ENCODE peak calls at places on chromosomes 7 and 10, in eight cellular contexts. U is PC-3, S is SK-N-SH, X is HCT116, K is neural progenitor cell, M is GM23248, O is GM23338, I is OCI-LY7. G is an unnamed sample.

GRCh38 chr7:110010379-110010778 is 1080.5 kb upstream of the LRRN3 start:
- DNase-seq in M (no peak), O (no peak), K (no peak), U (no peak), S (no peak), I (no peak), X (no peak), G (peak)

GRCh38 chr7:891805-892204 is 15.5 kb downstream of the GET4 start:
- DNase-seq in U (no peak), X (no peak), K (no peak), S (no peak), O (no peak), M (no peak), I (no peak), G (no peak)

GRCh38 chr7:101370836-101371235 is 8.2 kb downstream of the COL26A1 start:
- DNase-seq in M (no peak), I (no peak), O (no peak), S (no peak), U (no peak), X (no peak), K (no peak), G (no peak)

GRCh38 chr10:76082956-76083355 is 651.5 kb downstream of the LRMDA start:
- DNase-seq in K (peak), M (peak), X (peak), U (peak), I (no peak), O (peak), S (no peak), G (no peak)

GRCh38 chr7:128403676-128404075 is 6.1 kb downstream of the IMPDH1 start:
- DNase-seq in M (no peak), X (no peak), O (no peak), U (no peak), I (no peak), S (no peak), K (no peak), G (no peak)

GRCh38 chr10:29470355-29470705 is 164.4 kb downstream of the SVIL start:
- DNase-seq in U (no peak), K (peak), S (peak), X (no peak), M (no peak), I (peak), O (peak), G (peak)

GRCh38 chr10:128468462-128468861 is 342.2 kb upstream of the MKI67 start:
- DNase-seq in I (no peak), S (no peak), U (no peak), K (no peak), X (no peak), M (no peak), O (no peak), G (no peak)

GRCh38 chr10:2508971-2509605 is 558.3 kb upstream of the PFKP start:
- DNase-seq in X (no peak), U (no peak), M (peak), I (no peak), S (no peak), K (no peak), O (no peak), G (peak)

GRCh38 chr10:69497611-69498390 is 46.5 kb downstream of the TSPAN15 start:
- DNase-seq in K (no peak), O (no peak), I (no peak), M (no peak), U (no peak), X (no peak), S (no peak), G (no peak)

GRCh38 chr7:40717242-40717641 is 582.4 kb downstream of the SUGCT start:
- DNase-seq in K (peak), O (peak), U (peak), M (peak), I (peak), S (peak), X (peak), G (peak)

GRCh38 chr7:139679731-139680594 is 97.8 kb downstream of the HIPK2 start:
- DNase-seq in O (no peak), S (no peak), M (peak), K (no peak), I (no peak), X (no peak), U (peak), G (no peak)

GRCh38 chr10:27716521-27716920 is 29.1 kb downstream of the MKX start:
- DNase-seq in O (no peak), S (no peak), K (no peak), X (no peak), M (no peak), I (no peak), U (no peak), G (no peak)

GRCh38 chr10:27717191-27717590 is 28.4 kb downstream of the MKX start:
- DNase-seq in I (no peak), S (no peak), U (no peak), X (no peak), K (no peak), M (no peak), O (no peak), G (no peak)

GRCh38 chr10:27720529-27720928 is 25.1 kb downstream of the MKX start:
- DNase-seq in U (peak), K (no peak), O (no peak), I (no peak), S (no peak), X (no peak), M (peak), G (no peak)

GRCh38 chr10:27717851-27718250 is 27.8 kb downstream of the MKX start:
- DNase-seq in S (no peak), M (no peak), O (no peak), I (no peak), K (no peak), X (no peak), U (no peak), G (no peak)

GRCh38 chr10:27719052-27719451 is 26.6 kb downstream of the MKX start:
- DNase-seq in I (no peak), S (no peak), K (no peak), U (no peak), M (no peak), O (no peak), X (no peak), G (no peak)
- TF ChIP-seq EZH2phosphoT487 in I (no peak), S (no peak), K (no peak), U (no peak), M (no peak), O (no peak), X (no peak), G (no peak)

DNA sequence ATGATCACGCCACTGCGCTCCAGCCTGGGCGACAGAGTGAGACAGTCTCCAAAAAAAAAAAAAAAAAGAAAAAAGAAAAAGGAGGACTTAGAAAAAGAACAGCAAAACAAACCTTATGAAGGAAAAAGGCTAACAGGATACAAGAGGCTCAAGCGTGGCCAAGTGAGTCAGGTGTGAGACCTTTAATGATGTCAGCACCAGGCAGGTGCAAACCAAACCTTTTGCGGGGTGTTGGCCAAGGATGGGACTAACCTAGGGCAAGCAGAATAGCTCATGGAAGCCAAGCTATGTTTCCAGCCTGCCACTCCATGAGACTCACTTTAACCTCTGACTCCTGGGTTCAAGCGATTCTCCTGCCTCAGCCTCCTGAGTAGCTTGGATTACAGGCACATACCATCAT is 11.3 kb upstream of the GNA12 start:
- DNase-seq in M (no peak), O (no peak), U (no peak), X (no peak), K (no peak), I (no peak), S (no peak), G (no peak)
- TF ChIP-seq EZH2phosphoT487 in M (no peak), O (no peak), U (no peak), X (no peak), K (no peak), I (no peak), S (no peak), G (no peak)

DNA sequence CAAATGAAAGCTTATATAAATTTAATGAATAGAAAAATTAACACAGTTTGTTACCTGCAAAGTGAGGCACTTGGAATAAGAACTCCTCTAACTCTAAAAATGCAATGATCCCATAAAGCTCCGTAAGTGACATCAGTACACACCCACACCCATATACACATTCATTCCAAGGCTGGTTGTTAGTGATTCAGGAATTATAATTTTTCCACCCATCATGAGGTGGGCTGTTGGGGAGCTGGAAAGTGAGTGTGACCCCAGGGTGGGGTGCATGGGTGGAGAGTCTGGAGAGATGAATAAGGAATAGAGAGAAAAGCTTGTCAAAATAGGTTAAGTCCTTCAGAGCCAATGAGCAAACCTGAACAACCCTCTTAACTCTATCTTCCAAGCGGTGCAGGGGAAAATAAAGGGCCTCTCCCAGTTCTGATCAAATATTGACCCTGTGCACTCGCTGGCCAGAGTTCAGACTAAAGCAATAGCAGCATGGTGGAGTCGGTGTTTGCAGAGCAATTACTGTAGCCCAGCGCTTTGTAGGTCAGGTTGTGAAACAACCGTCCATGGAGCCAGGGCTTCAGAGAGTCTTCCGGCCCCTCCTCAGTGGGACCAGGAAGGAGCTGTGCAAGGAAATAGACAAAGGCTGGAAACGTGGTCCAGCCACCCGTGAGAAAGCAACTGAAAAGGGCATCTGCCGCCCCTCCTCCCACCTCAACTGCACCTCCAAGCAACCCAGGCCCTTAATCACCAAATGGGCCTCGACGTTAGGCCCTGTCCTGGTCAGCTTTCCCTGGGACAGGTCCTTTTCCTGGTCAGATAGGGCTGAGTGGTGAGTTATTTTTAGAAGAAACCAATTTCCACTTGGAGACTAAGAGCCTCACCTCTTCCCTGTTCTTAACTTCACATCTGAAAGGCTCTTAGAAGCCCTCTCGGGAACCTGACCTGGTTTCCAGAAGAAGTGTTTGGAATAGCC is 61.2 kb downstream of the SH3PXD2A start:
- DNase-seq in U (peak), M (no peak), O (no peak), I (no peak), X (no peak), K (no peak), S (no peak), G (peak)
- TF ChIP-seq EZH2phosphoT487 in U (no peak), M (no peak), O (no peak), I (no peak), X (no peak), K (no peak), S (no peak), G (no peak)

GRCh38 chr10:43931308-43931930 is 282.7 kb upstream of the ZNF32 start:
- DNase-seq in U (peak), S (no peak), X (no peak), M (peak), K (no peak), O (no peak), I (no peak), G (no peak)
- TF ChIP-seq EZH2phosphoT487 in U (no peak), S (no peak), X (no peak), M (no peak), K (no peak), O (no peak), I (no peak), G (no peak)

GRCh38 chr7:2295936-2296620 is 18.2 kb downstream of the SNX8 start:
- DNase-seq in M (no peak), U (no peak), O (no peak), X (no peak), S (no peak), I (no peak), K (no peak), G (no peak)

GRCh38 chr7:2296830-2297229 is 17.4 kb downstream of the SNX8 start:
- DNase-seq in M (no peak), X (no peak), S (no peak), O (no peak), K (no peak), U (no peak), I (no peak), G (no peak)

GRCh38 chr7:2299853-2300512 is 14.3 kb downstream of the SNX8 start:
- DNase-seq in K (no peak), S (peak), M (peak), O (no peak), I (peak), X (no peak), U (no peak), G (no peak)

GRCh38 chr7:2301510-2301860 is 12.8 kb downstream of the SNX8 start:
- DNase-seq in M (peak), O (peak), K (no peak), I (no peak), X (no peak), S (no peak), U (no peak), G (no peak)

DNA sequence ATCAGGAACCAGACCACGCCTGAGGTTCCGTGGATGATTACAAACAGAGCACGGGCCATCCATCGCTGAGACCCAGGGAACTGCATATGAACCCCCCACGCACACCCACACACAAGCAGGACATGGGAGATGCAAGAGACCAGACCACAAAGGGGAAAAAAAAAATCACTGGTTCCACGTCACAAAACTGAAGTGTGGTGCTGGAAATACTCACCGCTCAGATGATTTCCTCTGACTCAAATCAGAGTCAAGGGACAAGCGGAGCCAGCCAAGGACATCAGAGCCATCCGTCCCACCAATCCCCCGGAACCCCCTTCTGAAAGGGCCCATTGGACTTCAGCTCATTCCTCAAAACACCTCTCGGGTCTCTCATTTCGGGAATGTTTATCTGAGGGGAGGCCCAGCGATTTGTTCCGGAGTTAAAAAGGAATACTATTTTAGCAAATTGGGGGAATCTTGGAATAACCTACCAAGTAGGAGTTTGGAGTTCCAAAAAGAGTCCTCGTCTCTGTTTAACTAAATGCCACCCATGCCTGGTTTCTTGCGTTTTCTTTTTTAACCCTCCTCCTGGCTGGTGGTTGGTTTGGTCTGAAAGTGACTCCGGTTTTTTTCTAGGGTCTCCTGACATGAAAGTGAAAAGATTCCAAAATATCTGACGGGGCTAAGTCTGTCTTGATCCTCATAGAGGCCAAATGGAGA is 15.0 kb downstream of the SNX8 start:
- DNase-seq in M (peak), O (no peak), S (no peak), I (peak), U (no peak), X (no peak), K (no peak), G (no peak)
- TF ChIP-seq EZH2phosphoT487 in M (no peak), O (no peak), S (no peak), I (no peak), U (no peak), X (no peak), K (no peak), G (no peak)

GRCh38 chr7:131689662-131690234 is 133.3 kb upstream of the PODXL start:
- DNase-seq in U (no peak), I (no peak), X (no peak), O (no peak), M (no peak), K (no peak), S (no peak), G (no peak)

GRCh38 chr7:131688738-131689661 is 132.6 kb upstream of the PODXL start:
- DNase-seq in O (peak), X (peak), K (peak), M (peak), U (peak), S (peak), I (peak), G (peak)

GRCh38 chr7:131690446-131690845 is 134.0 kb upstream of the PODXL start:
- DNase-seq in S (no peak), M (no peak), U (no peak), X (no peak), I (no peak), O (no peak), K (no peak), G (no peak)

GRCh38 chr7:131691454-131692130 is 135.2 kb upstream of the PODXL start:
- DNase-seq in I (no peak), U (no peak), M (no peak), O (no peak), S (no peak), X (no peak), K (no peak), G (no peak)

GRCh38 chr7:131692131-131692960 is 135.9 kb upstream of the PODXL start:
- DNase-seq in M (peak), U (peak), S (peak), O (peak), K (peak), I (peak), X (peak), G (peak)
- TF ChIP-seq EZH2phosphoT487 in M (no peak), U (no peak), S (no peak), O (no peak), K (no peak), I (no peak), X (no peak), G (no peak)

DNA sequence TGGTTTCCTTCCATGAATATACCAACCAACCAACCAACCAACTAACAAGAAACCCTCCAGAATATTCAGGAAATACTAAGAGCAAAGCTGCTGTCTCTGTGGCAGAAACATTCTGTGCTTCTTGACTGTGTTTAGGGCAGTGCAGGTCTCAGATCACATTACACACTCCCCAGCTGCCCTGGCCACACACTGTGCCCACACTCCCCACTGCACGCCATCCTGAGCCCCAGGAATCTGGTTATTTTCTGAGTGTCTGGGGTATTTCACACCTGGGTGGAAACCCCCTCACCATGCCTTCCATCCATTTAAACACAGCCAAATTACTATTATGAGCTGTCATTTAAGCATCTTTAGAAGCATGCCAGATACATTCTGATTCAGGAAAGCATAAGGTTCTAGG is 183.7 kb upstream of the ANK3 start:
- DNase-seq in I (no peak), K (peak), O (no peak), U (no peak), X (no peak), M (peak), S (no peak), G (no peak)
- TF ChIP-seq EZH2phosphoT487 in I (no peak), K (no peak), O (no peak), U (no peak), X (no peak), M (no peak), S (no peak), G (no peak)

DNA sequence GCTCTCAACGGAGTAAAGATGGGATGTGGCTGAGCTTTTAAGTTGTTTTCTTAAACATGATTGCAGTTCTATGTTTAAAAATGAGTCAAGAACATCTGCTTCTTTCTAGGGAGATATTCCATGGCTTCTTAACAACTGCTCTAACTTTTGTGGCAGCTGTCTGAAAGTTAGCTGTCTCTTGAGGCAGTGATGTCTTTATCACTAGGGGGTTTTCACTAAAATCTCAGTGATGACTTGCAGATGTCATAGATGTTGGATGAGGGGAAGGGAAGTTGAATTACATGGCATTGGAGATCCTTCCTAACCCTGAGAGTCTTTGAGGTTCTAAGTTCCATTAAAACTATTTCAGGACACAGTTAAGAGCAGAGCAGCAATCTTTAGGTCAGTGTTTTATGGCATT is 43.5 kb downstream of the PRKG1 start:
- DNase-seq in I (no peak), X (no peak), S (no peak), M (peak), K (no peak), U (no peak), O (no peak), G (no peak)
- TF ChIP-seq EZH2phosphoT487 in I (no peak), X (no peak), S (no peak), M (no peak), K (no peak), U (no peak), O (no peak), G (no peak)

GRCh38 chr7:26497801-26498596 is 206.3 kb downstream of the SNX10 start:
- DNase-seq in M (no peak), S (no peak), U (no peak), X (no peak), K (no peak), I (no peak), O (no peak), G (peak)
- TF ChIP-seq EZH2phosphoT487 in M (no peak), S (no peak), U (no peak), X (no peak), K (no peak), I (no peak), O (no peak), G (no peak)

DNA sequence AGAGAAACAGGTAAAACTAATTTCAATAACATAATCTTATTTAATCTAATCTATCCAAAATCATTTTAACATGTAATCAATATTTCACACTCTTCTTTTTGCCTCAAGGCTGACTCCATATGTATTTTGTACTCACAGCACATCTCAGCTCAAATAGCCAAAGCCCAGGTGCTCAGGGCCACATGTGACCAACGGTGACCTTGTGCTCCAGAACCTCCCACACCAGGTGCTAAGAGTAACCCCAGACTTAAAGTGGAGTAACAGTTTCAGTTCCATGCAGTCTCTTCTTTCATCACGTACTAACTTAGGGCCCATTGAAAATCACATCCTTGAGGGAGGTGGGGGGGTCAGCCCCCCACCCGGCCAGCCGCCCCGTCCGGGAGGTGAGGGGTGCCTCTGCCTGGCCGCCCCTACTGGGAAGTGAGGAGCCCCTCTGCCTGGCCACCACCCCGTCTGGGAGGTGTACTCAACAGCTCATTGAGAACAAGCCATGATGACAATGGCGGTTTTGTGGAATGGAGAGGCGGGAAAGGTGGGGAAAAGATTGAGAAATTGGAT is 47.3 kb downstream of the NCAPG2 start:
- DNase-seq in K (peak), I (peak), O (no peak), M (no peak), U (no peak), S (no peak), X (no peak), G (no peak)
- TF ChIP-seq EZH2phosphoT487 in K (no peak), I (no peak), O (no peak), M (no peak), U (no peak), S (no peak), X (no peak), G (no peak)

G was measured in hepatocyte.